ENCODE peak calls at places on chromosomes 4 and X, in ten cellular contexts. W, X, G, K, Q, B, V, O, N and I are unnamed samples.

GRCh38 chr4:80237992-80238391 is 28.5 kb upstream of the FGF5 start:
- DNase-seq in X (peak; percentile 90), G (no peak), B (no peak), O (peak; percentile 95), K (no peak), W (peak; percentile 96), Q (no peak), V (no peak), N (no peak), I (no peak)

GRCh38 chrX:24877854-24878650 is 137.7 kb downstream of the ARX start:
- DNase-seq in B (no peak), X (peak; percentile 55), Q (no peak), W (peak; percentile 45), O (no peak), G (no peak), V (no peak), K (no peak), N (no peak), I (no peak)

GRCh38 chr4:158859661-158860060 is 90.8 kb downstream of the FNIP2 start:
- DNase-seq in G (no peak), X (no peak), Q (no peak), O (no peak), W (no peak), B (no peak), V (no peak), K (no peak), N (no peak), I (no peak)

GRCh38 chr4:127188847-127189246 is 443.9 kb upstream of the INTU start:
- DNase-seq in B (peak; percentile 42), N (no peak), G (no peak), K (no peak), Q (no peak), O (no peak), X (peak; percentile 36), V (no peak), W (peak; percentile 25), I (no peak)

GRCh38 chrX:53211391-53211978 is 13.5 kb downstream of the KDM5C start:
- DNase-seq in N (no peak), Q (no peak), K (no peak), B (no peak), V (no peak), O (peak; percentile 39), G (no peak), W (peak; percentile 61), X (no peak), I (no peak)

GRCh38 chrX:9980927-9981326 is 13.8 kb downstream of the CLDN34 start:
- DNase-seq in W (no peak), G (no peak), V (no peak), O (no peak), X (no peak), Q (no peak), B (no peak), N (no peak), K (no peak), I (no peak)

GRCh38 chr4:70315928-70316327 is 18.9 kb upstream of the CABS1 start:
- DNase-seq in B (no peak), K (no peak), W (no peak), V (no peak), Q (no peak), O (no peak), X (no peak), G (no peak), N (no peak), I (no peak)

GRCh38 chr4:175514174-175514573 is 297.9 kb downstream of the GPM6A start:
- DNase-seq in B (no peak), K (no peak), Q (no peak), V (no peak), W (no peak), N (no peak), X (no peak), O (no peak), G (no peak), I (no peak)

GRCh38 chrX:125203737-125204578 is 115.7 kb upstream of the TEX13C start:
- DNase-seq in B (no peak), K (peak; percentile 35), V (no peak), G (peak; percentile 74), W (no peak), X (peak; percentile 31), N (no peak), Q (peak; percentile 84), O (peak; percentile 1), I (no peak)

GRCh38 chr4:138868562-138868961 is 147.0 kb upstream of the NOCT start:
- DNase-seq in B (no peak), G (no peak), X (peak; percentile 23), K (no peak), V (no peak), O (no peak), Q (no peak), N (no peak), W (peak; percentile 73), I (no peak)

GRCh38 chr4:88251914-88252313 is 32.4 kb downstream of the PPM1K start:
- DNase-seq in K (no peak), W (no peak), Q (no peak), V (no peak), B (no peak), X (no peak), N (no peak), O (no peak), G (no peak), I (no peak)

GRCh38 chrX:28979876-28980275 is 392.6 kb downstream of the IL1RAPL1 start:
- DNase-seq in Q (no peak), B (no peak), N (no peak), W (no peak), O (no peak), G (no peak), X (no peak), K (no peak), V (no peak), I (no peak)
- TF ChIP-seq CTCF in Q (no peak), B (no peak), N (no peak), W (no peak), O (no peak), G (no peak), X (no peak), K (no peak), V (no peak), I (no peak)

DNA sequence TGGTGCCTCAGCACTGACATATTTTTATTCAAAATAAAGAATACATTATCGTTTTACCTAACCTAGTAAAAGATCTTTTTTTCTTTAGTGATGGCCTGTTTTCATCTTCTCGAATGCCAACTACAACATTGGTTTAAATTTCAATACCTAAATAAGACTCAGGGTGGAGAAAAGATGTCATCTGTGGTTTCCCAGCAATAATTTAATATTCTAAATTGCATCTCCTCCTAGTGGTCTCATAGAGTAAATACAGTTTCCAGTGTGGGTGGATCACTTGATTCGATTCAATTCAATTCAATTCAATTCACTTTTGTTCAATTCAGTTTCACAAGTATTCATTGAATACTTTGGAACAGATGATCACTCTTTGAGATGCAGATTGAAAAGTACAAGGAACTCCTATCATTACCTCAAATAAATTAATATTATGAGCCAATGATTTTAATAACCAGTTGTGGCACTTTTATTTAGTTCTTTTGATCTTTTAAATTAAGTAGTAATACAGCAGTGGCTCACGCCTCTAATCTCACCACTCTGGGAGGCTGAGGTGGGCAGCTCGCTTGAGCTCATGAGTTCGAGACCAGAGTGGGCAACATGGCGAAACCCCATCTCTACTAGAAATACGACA is 427.2 kb downstream of the FAT4 start:
- DNase-seq in B (no peak), N (no peak), X (peak; percentile 61), W (peak; percentile 43), G (no peak), V (no peak), K (no peak), O (peak; percentile 68), Q (no peak), I (no peak)
- TF ChIP-seq CTCF in B (peak; percentile 61), N (peak; percentile 52), X (peak; percentile 51), W (peak; percentile 61), G (peak; percentile 64), V (no peak), K (peak; percentile 45), O (peak; percentile 62), Q (peak; percentile 70), I (peak; percentile 6)

GRCh38 chrX:42533761-42534160 is 244.2 kb downstream of the PPP1R2C start:
- DNase-seq in O (no peak), B (no peak), N (no peak), V (no peak), Q (no peak), K (no peak), W (no peak), G (no peak), X (no peak), I (no peak)

GRCh38 chrX:42535233-42535632 is 242.7 kb downstream of the PPP1R2C start:
- DNase-seq in Q (no peak), W (no peak), G (no peak), V (no peak), O (no peak), X (no peak), B (no peak), K (no peak), N (no peak), I (no peak)

GRCh38 chrX:42531431-42531830 is 246.5 kb downstream of the PPP1R2C start:
- DNase-seq in N (no peak), V (no peak), G (no peak), K (no peak), B (no peak), O (no peak), W (no peak), X (no peak), Q (no peak), I (no peak)

GRCh38 chrX:42524374-42524773 is 253.6 kb downstream of the PPP1R2C start:
- DNase-seq in K (no peak), O (peak; percentile 53), G (no peak), Q (no peak), V (no peak), X (peak; percentile 61), N (no peak), W (peak; percentile 1), B (no peak), I (no peak)

DNA sequence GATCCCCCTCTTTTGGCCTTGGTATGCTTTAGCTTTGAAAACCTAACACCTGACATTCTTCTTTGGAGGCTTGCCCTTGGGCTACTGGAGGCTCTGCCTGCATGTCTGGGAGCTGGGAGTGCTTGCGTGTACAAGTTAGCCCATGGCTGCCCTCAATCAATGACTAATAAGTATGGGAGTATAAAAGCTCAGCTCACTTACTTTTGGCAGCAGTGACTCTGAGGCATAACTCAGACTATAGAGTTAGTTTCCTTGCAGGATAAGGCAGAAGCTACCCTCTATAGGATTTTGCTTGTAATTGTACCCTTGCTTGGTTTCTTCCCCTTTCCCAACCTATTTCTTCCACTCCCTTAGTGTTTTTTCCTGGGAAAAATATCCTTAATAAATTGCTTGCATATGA is 247.9 kb downstream of the PPP1R2C start:
- DNase-seq in O (peak; percentile 71), Q (no peak), W (peak; percentile 28), V (no peak), G (no peak), X (peak; percentile 70), N (no peak), B (no peak), K (no peak), I (no peak)
- TF ChIP-seq CTCF in O (peak; percentile 8), Q (no peak), W (no peak), V (no peak), G (no peak), X (peak; percentile 24), N (no peak), B (no peak), K (no peak), I (no peak)

DNA sequence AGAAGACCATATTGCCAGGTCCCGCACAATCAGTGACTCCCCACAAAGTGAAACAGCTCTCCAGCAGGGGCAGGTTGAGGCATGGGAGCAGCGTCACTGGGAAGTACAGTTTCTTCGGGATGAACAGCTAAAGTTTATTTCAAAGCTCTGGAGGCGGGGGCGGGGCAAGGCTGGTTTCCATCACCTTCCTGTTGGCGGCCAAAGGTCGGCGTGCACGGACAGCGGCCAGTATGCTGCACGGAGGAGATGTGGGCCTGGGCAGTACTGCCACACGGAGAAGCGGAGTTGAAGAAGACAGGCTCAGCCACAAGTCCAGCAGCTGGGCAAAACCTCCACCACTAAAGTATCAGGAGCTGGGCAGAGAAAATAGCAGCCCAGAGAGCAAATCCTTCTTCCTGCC is 964 bp upstream of the ZNF518B start:
- DNase-seq in K (no peak), O (no peak), X (no peak), G (no peak), Q (peak; percentile 61), V (no peak), B (no peak), N (no peak), W (no peak), I (no peak)
- TF ChIP-seq CTCF in K (no peak), O (no peak), X (no peak), G (no peak), Q (no peak), V (no peak), B (no peak), N (no peak), W (no peak), I (no peak)